ENCODE peak calls at places on chromosomes 12 and 14, in ten cellular contexts. A is cardiac muscle cell, U is neural progenitor cell, Y is GM06990, L is epithelial cell of esophagus, K is pancreas, W is PC-3, N is OCI-LY7, D is B cell, X is transverse colon. G is an unnamed sample.

GRCh38 chr14:37480446-37481290 is 114.4 kb downstream of the FOXA1 start:
- DNase-seq in A (no peak), U (no peak), Y (no peak), L (peak; percentile 16), K (no peak), W (no peak), N (no peak), D (no peak), X (no peak), G (no peak)

GRCh38 chr12:124322271-124322998 is 27.5 kb downstream of the RFLNA start:
- DNase-seq in A (no peak), U (no peak), Y (no peak), L (peak; percentile 14), K (no peak), W (peak; percentile 28), N (no peak), D (no peak), X (no peak), G (no peak)

GRCh38 chr14:99137913-99138571 is 134.0 kb downstream of the BCL11B start:
- DNase-seq in A (no peak), U (no peak), Y (no peak), L (no peak), K (no peak), W (no peak), N (peak; percentile 33), D (no peak), X (no peak), G (peak; percentile 12)

GRCh38 chr12:62684586-62685295 is 218.1 kb downstream of the MON2 start:
- DNase-seq in A (no peak), U (no peak), Y (no peak), L (no peak), K (no peak), W (no peak), N (no peak), D (no peak), X (peak; percentile 27), G (no peak)

GRCh38 chr12:2958432-2959193 is 584 bp upstream of the TEAD4 start:
- DNase-seq in A (peak; percentile 75), U (peak; percentile 46), Y (no peak), L (peak; percentile 81), K (peak; percentile 86), W (peak; percentile 80), N (no peak), D (no peak), X (peak; percentile 73), G (peak; percentile 11)

GRCh38 chr14:99733551-99734405 is 49.7 kb downstream of the CYP46A1 start:
- DNase-seq in A (no peak), U (no peak), Y (no peak), L (no peak), K (peak; percentile 70), W (no peak), N (no peak), D (no peak), X (peak; percentile 29), G (no peak)

GRCh38 chr14:28102814-28103213 is 663.8 kb upstream of the FOXG1 start:
- DNase-seq in A (peak; percentile 1), U (no peak), Y (no peak), L (peak; percentile 89), K (no peak), W (peak; percentile 69), N (no peak), D (no peak), X (no peak), G (no peak)

GRCh38 chr12:70122804-70123203 is 120.4 kb upstream of the CNOT2 start:
- DNase-seq in A (no peak), U (no peak), Y (no peak), L (no peak), K (no peak), W (no peak), N (no peak), D (no peak), X (no peak), G (no peak)

GRCh38 chr12:122117979-122118378 is 39.4 kb downstream of the MLXIP start:
- DNase-seq in A (no peak), U (no peak), Y (no peak), L (no peak), K (no peak), W (no peak), N (no peak), D (no peak), X (no peak), G (no peak)

GRCh38 chr12:122111070-122111750 is 32.7 kb downstream of the MLXIP start:
- DNase-seq in A (no peak), U (no peak), Y (no peak), L (peak; percentile 78), K (peak; percentile 4), W (peak; percentile 94), N (no peak), D (no peak), X (peak; percentile 71), G (no peak)

GRCh38 chr12:122121341-122122192 is 43.0 kb downstream of the MLXIP start:
- DNase-seq in A (no peak), U (peak; percentile 0), Y (no peak), L (no peak), K (peak; percentile 42), W (no peak), N (no peak), D (no peak), X (no peak), G (peak; percentile 44)

DNA sequence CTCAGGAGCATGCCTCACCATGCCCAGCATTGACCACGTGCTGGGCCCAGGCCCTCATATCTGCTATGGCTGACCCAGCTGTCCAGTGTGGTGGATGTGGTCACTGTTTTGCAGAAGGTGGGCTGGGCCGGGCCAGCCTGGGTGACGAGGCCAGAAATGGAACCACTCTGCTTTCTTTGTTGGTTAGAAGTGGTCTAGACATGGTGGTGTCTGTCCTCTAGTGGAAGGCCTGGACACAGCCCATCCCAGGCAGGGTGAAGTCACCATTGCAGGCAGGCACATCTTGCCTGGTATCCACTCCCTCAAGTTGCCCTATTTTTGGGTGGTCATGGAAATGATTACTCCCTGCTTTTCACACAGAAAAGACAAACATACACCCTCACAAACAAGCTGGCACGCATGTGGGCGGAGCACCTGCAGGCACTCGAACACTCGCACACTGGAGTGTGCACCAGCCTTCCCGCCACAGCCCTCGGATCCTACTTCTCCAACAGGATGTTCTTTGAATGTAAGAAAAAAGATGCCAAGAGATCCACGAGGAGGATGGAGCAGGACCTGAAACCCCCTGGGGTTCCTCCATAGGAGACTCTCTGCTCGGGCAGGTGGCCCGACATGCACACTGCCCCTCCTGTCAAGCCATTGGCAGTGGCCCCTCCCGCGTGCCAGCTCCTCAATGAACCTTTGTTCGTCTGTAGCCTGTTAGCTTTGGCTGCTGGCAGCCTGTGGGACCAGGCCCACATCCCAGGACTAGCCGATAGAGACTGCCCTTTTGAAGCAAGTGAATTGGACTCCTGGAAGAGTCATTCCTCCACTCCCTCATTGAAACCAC is 38.4 kb downstream of the MLXIP start:
- DNase-seq in A (no peak), U (no peak), Y (no peak), L (no peak), K (peak; percentile 85), W (no peak), N (no peak), D (no peak), X (peak; percentile 76), G (no peak)
- TF ChIP-seq CTCF in A (peak; percentile 4), U (no peak), Y (no peak), L (peak; percentile 18), K (no peak), W (no peak), N (no peak), D (no peak), X (no peak), G (no peak)

DNA sequence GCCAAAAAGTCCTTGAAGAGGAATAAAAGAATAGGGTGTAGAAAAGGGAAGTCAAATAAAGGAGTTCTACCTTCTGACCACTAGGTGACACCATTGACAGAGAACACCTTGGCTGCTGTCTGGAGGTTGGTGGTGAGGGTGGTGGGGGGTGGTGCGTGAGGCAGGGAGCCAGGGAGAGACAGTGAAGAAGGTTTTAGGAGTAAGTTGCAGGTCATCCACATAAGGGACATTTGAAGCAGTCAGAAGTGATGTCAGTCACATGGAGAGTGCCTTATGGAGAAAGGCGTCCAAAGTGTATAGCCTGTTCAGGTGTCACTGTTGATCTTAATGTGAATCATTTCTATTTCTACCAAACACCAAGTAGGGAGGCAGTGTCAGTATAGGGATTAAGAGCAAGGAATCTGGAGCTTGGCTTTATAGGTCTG is 279.3 kb upstream of the DDHD1 start:
- DNase-seq in A (peak; percentile 66), U (peak; percentile 71), Y (peak; percentile 15), L (peak; percentile 62), K (no peak), W (peak; percentile 77), N (peak; percentile 41), D (no peak), X (no peak), G (no peak)
- TF ChIP-seq CTCF in A (peak; percentile 64), U (peak; percentile 86), Y (peak; percentile 78), L (peak; percentile 83), K (peak; percentile 16), W (peak; percentile 96), N (peak; percentile 87), D (peak; percentile 60), X (peak; percentile 47), G (peak; percentile 49)

GRCh38 chr14:96109956-96110355 is 70.8 kb downstream of the C14orf132 start:
- DNase-seq in A (no peak), U (no peak), Y (no peak), L (no peak), K (no peak), W (no peak), N (no peak), D (no peak), X (no peak), G (no peak)

GRCh38 chr14:96108911-96109310 is 69.7 kb downstream of the C14orf132 start:
- DNase-seq in A (no peak), U (no peak), Y (no peak), L (no peak), K (no peak), W (no peak), N (no peak), D (no peak), X (no peak), G (no peak)

GRCh38 chr14:96105921-96106441 is 66.8 kb downstream of the C14orf132 start:
- DNase-seq in A (no peak), U (no peak), Y (no peak), L (peak; percentile 40), K (no peak), W (no peak), N (no peak), D (no peak), X (peak; percentile 63), G (no peak)

GRCh38 chr14:96106891-96107290 is 67.7 kb downstream of the C14orf132 start:
- DNase-seq in A (no peak), U (no peak), Y (no peak), L (no peak), K (no peak), W (no peak), N (no peak), D (no peak), X (no peak), G (no peak)

DNA sequence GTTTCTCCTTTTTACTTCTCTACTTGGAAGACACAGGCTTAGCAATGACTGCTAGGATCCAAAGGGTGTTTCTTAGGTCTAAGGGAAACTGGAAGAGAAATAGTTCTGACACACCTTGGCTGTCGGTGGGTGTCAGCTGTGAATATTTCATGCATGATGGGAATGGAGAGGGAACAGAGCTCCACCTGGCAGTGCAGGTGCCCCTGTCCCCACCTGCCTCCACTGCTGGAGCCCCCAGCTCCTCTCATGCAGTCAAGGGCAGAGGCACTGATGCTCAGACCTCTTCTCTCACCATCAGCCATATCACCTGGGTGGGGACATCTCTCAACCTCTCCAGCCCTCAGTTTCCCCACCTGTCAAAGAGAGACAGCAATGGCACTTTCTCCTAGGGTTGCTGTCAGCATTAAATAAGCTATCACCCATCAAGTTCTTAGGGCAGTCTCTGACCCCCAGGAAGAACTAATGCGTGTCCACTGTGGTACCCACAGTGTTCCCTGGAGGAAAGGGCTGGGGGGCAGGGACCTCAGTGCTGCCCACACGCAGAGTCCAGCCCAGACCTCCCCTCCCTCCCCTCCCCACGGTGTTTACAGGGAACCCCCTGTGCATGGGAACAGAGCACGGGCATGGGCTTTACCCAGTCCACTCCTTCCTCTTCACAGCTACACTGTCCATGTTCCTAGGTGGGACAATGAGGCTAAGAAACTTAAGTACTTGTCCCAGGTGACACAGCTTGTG is 69.1 kb downstream of the C14orf132 start:
- DNase-seq in A (no peak), U (no peak), Y (no peak), L (no peak), K (no peak), W (no peak), N (no peak), D (no peak), X (no peak), G (no peak)
- TF ChIP-seq CTCF in A (no peak), U (no peak), Y (no peak), L (no peak), K (no peak), W (no peak), N (no peak), D (no peak), X (no peak), G (no peak)

GRCh38 chr14:79383031-79383430 is 828.3 kb downstream of the DIO2 start:
- DNase-seq in A (no peak), U (no peak), Y (no peak), L (no peak), K (no peak), W (no peak), N (no peak), D (no peak), X (no peak), G (no peak)
- TF ChIP-seq CTCF in A (no peak), U (no peak), Y (no peak), L (no peak), K (no peak), W (no peak), N (no peak), D (no peak), X (no peak), G (no peak)